ENCODE peak calls at places on chromosomes 16 and 17, in eight cellular contexts. One of them, this sample, is unnamed.

GRCh38 chr16:47196457-47196856 is 52.7 kb upstream of the NETO2 start:
- DNase-seq in left lung: no peak
- DNase-seq in aorta: no peak
- DNase-seq in A673: no peak
- DNase-seq in transverse colon: no peak
- DNase-seq in mesendoderm: no peak
- DNase-seq in tibial artery: no peak
- DNase-seq in small intestine: no peak
- DNase-seq in this sample: no peak

GRCh38 chr16:22423716-22424115 is 49.3 kb upstream of the CDR2 start:
- DNase-seq in left lung: no peak
- DNase-seq in aorta: no peak
- DNase-seq in A673: no peak
- DNase-seq in transverse colon: no peak
- DNase-seq in mesendoderm: no peak
- DNase-seq in tibial artery: no peak
- DNase-seq in small intestine: no peak
- DNase-seq in this sample: no peak

GRCh38 chr17:18002171-18002570 is 29.5 kb downstream of the DRC3 start:
- DNase-seq in left lung: no peak
- DNase-seq in aorta: no peak
- DNase-seq in A673: no peak
- DNase-seq in transverse colon: no peak
- DNase-seq in mesendoderm: no peak
- DNase-seq in tibial artery: no peak
- DNase-seq in small intestine: no peak
- DNase-seq in this sample: no peak

GRCh38 chr17:50205931-50206505 is 4.6 kb upstream of the COL1A1 start:
- DNase-seq in left lung: no peak
- DNase-seq in aorta: no peak
- DNase-seq in A673: no peak
- DNase-seq in transverse colon: no peak
- DNase-seq in mesendoderm: no peak
- DNase-seq in tibial artery: peak; percentile 48
- DNase-seq in small intestine: no peak
- DNase-seq in this sample: no peak

GRCh38 chr17:40460585-40460975 is 17.3 kb downstream of the IGFBP4 start:
- DNase-seq in left lung: no peak
- DNase-seq in aorta: no peak
- DNase-seq in A673: peak; percentile 47
- DNase-seq in transverse colon: no peak
- DNase-seq in mesendoderm: no peak
- DNase-seq in tibial artery: no peak
- DNase-seq in small intestine: no peak
- DNase-seq in this sample: no peak

GRCh38 chr17:65000798-65001197 is 55.7 kb downstream of the GNA13 start:
- DNase-seq in left lung: no peak
- DNase-seq in aorta: no peak
- DNase-seq in A673: no peak
- DNase-seq in transverse colon: no peak
- DNase-seq in mesendoderm: no peak
- DNase-seq in tibial artery: no peak
- DNase-seq in small intestine: no peak
- DNase-seq in this sample: no peak

GRCh38 chr17:20156196-20157077 is 147.3 kb downstream of the SPECC1 start:
- DNase-seq in left lung: peak; percentile 87
- DNase-seq in aorta: peak; percentile 62
- DNase-seq in A673: peak; percentile 9
- DNase-seq in transverse colon: peak; percentile 61
- DNase-seq in mesendoderm: peak; percentile 92
- DNase-seq in tibial artery: no peak
- DNase-seq in small intestine: peak; percentile 83
- DNase-seq in this sample: peak; percentile 53

GRCh38 chr17:43534909-43535308 is 11.2 kb downstream of the ETV4 start:
- DNase-seq in left lung: no peak
- DNase-seq in aorta: no peak
- DNase-seq in A673: no peak
- DNase-seq in transverse colon: no peak
- DNase-seq in mesendoderm: no peak
- DNase-seq in tibial artery: no peak
- DNase-seq in small intestine: no peak
- DNase-seq in this sample: no peak

GRCh38 chr16:22721497-22722100 is 92.4 kb upstream of the HS3ST2 start:
- DNase-seq in left lung: no peak
- DNase-seq in aorta: no peak
- DNase-seq in A673: no peak
- DNase-seq in transverse colon: no peak
- DNase-seq in mesendoderm: no peak
- DNase-seq in tibial artery: no peak
- DNase-seq in small intestine: no peak
- DNase-seq in this sample: no peak

GRCh38 chr16:24396350-24397271 is 140.5 kb downstream of the CACNG3 start:
- DNase-seq in left lung: no peak
- DNase-seq in aorta: no peak
- DNase-seq in A673: peak; percentile 56
- DNase-seq in transverse colon: no peak
- DNase-seq in mesendoderm: no peak
- DNase-seq in tibial artery: no peak
- DNase-seq in small intestine: no peak
- DNase-seq in this sample: no peak

GRCh38 chr17:42422412-42422957 is 571 bp downstream of the CAVIN1 start:
- DNase-seq in left lung: peak; percentile 85
- DNase-seq in aorta: peak; percentile 51
- DNase-seq in A673: no peak
- DNase-seq in transverse colon: no peak
- DNase-seq in mesendoderm: peak; percentile 68
- DNase-seq in tibial artery: peak; percentile 74
- DNase-seq in small intestine: peak; percentile 56
- DNase-seq in this sample: peak; percentile 60

GRCh38 chr17:83186226-83186625 is 106.8 kb downstream of the METRNL start:
- DNase-seq in left lung: peak; percentile 46
- DNase-seq in aorta: peak; percentile 44
- DNase-seq in A673: peak; percentile 30
- DNase-seq in transverse colon: no peak
- DNase-seq in mesendoderm: peak; percentile 15
- DNase-seq in tibial artery: peak; percentile 58
- DNase-seq in small intestine: no peak
- DNase-seq in this sample: peak; percentile 42

GRCh38 chr17:44220211-44221071 is 966 bp upstream of the UBTF start:
- DNase-seq in left lung: peak; percentile 89
- DNase-seq in aorta: peak; percentile 67
- DNase-seq in A673: peak; percentile 47
- DNase-seq in transverse colon: peak; percentile 42
- DNase-seq in mesendoderm: peak; percentile 59
- DNase-seq in tibial artery: peak; percentile 77
- DNase-seq in small intestine: peak; percentile 48
- DNase-seq in this sample: peak; percentile 64

GRCh38 chr16:6018848-6019489 is 921.4 kb upstream of the EEF2KMT start:
- DNase-seq in left lung: peak; percentile 64
- DNase-seq in aorta: no peak
- DNase-seq in A673: no peak
- DNase-seq in transverse colon: no peak
- DNase-seq in mesendoderm: peak; percentile 14
- DNase-seq in tibial artery: no peak
- DNase-seq in small intestine: no peak
- DNase-seq in this sample: no peak

GRCh38 chr16:69904495-69905170 is 46.5 kb upstream of the CLEC18A start:
- DNase-seq in left lung: no peak
- DNase-seq in aorta: no peak
- DNase-seq in A673: no peak
- DNase-seq in transverse colon: peak; percentile 41
- DNase-seq in mesendoderm: peak; percentile 29
- DNase-seq in tibial artery: peak; percentile 35
- DNase-seq in small intestine: peak; percentile 30
- DNase-seq in this sample: no peak

GRCh38 chr17:44967026-44967906 is 837 bp downstream of the C1QL1 start:
- DNase-seq in left lung: no peak
- DNase-seq in aorta: no peak
- DNase-seq in A673: no peak
- DNase-seq in transverse colon: no peak
- DNase-seq in mesendoderm: no peak
- DNase-seq in tibial artery: no peak
- DNase-seq in small intestine: no peak
- DNase-seq in this sample: no peak

GRCh38 chr16:1297413-1297773 is 12.0 kb upstream of the UBE2I start:
- DNase-seq in left lung: no peak
- DNase-seq in aorta: no peak
- DNase-seq in A673: no peak
- DNase-seq in transverse colon: no peak
- DNase-seq in mesendoderm: no peak
- DNase-seq in tibial artery: no peak
- DNase-seq in small intestine: no peak
- DNase-seq in this sample: no peak
- H3K27ac ChIP-seq in left lung: no peak overlapping the region
- H3K27ac ChIP-seq in aorta: no peak overlapping the region
- H3K27ac ChIP-seq in A673: no peak overlapping the region
- H3K27ac ChIP-seq in transverse colon: no peak overlapping the region
- H3K27ac ChIP-seq in mesendoderm: no peak overlapping the region
- H3K27ac ChIP-seq in tibial artery: no peak overlapping the region
- H3K27ac ChIP-seq in small intestine: peak overlapping the region; percentile 71
- H3K27ac ChIP-seq in this sample: peak overlapping the region; percentile 81

DNA sequence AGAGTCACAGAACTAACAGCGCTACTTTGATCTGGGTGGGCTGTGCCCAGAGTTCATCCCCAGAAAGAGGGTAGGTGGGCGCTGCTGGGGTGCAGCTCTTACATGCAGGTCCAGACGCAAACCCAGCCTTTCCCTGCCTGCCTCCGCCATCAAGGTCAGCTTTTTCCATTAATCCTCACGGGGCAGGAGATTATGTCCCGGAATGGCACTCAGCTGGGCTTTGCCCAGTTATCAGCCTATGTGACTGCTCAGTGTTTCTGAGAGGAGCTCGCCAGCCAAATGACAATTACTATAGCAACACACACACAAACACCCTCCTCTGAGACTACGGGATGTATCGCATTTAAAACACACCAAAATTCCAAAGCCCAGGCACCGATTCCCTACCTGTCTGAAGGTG is 20.1 kb downstream of the GLYR1 start:
- DNase-seq in left lung: no peak
- DNase-seq in aorta: no peak
- DNase-seq in A673: no peak
- DNase-seq in transverse colon: no peak
- DNase-seq in mesendoderm: no peak
- DNase-seq in tibial artery: no peak
- DNase-seq in small intestine: no peak
- DNase-seq in this sample: no peak
- H3K36me3 ChIP-seq in left lung: peaks cover 5% of the 10 kb centered on the region
- H3K36me3 ChIP-seq in aorta: peaks cover 11% of the 10 kb centered on the region
- H3K36me3 ChIP-seq in A673: peaks cover 72% of the 10 kb centered on the region
- H3K36me3 ChIP-seq in transverse colon: peaks cover 56% of the 10 kb centered on the region
- H3K36me3 ChIP-seq in mesendoderm: peaks cover 38% of the 10 kb centered on the region
- H3K36me3 ChIP-seq in tibial artery: peaks cover 100% of the 10 kb centered on the region
- H3K36me3 ChIP-seq in small intestine: peaks cover 31% of the 10 kb centered on the region
- H3K36me3 ChIP-seq in this sample: peaks cover 18% of the 10 kb centered on the region

GRCh38 chr17:73724341-73724740 is 80.1 kb upstream of the SDK2 start:
- DNase-seq in left lung: no peak
- DNase-seq in aorta: no peak
- DNase-seq in A673: no peak
- DNase-seq in transverse colon: no peak
- DNase-seq in mesendoderm: no peak
- DNase-seq in tibial artery: no peak
- DNase-seq in small intestine: no peak
- DNase-seq in this sample: no peak

GRCh38 chr17:73725794-73726193 is 81.5 kb upstream of the SDK2 start:
- DNase-seq in left lung: no peak
- DNase-seq in aorta: peak; percentile 29
- DNase-seq in A673: no peak
- DNase-seq in transverse colon: no peak
- DNase-seq in mesendoderm: no peak
- DNase-seq in tibial artery: no peak
- DNase-seq in small intestine: no peak
- DNase-seq in this sample: no peak

GRCh38 chr17:73722163-73722562 is 77.9 kb upstream of the SDK2 start:
- DNase-seq in left lung: no peak
- DNase-seq in aorta: no peak
- DNase-seq in A673: no peak
- DNase-seq in transverse colon: no peak
- DNase-seq in mesendoderm: peak; percentile 28
- DNase-seq in tibial artery: no peak
- DNase-seq in small intestine: no peak
- DNase-seq in this sample: no peak

GRCh38 chr17:73720187-73720834 is 76.1 kb upstream of the SDK2 start:
- DNase-seq in left lung: no peak
- DNase-seq in aorta: no peak
- DNase-seq in A673: no peak
- DNase-seq in transverse colon: no peak
- DNase-seq in mesendoderm: peak; percentile 54
- DNase-seq in tibial artery: no peak
- DNase-seq in small intestine: no peak
- DNase-seq in this sample: no peak

GRCh38 chr17:73723317-73723716 is 79.1 kb upstream of the SDK2 start:
- DNase-seq in left lung: no peak
- DNase-seq in aorta: no peak
- DNase-seq in A673: no peak
- DNase-seq in transverse colon: no peak
- DNase-seq in mesendoderm: no peak
- DNase-seq in tibial artery: no peak
- DNase-seq in small intestine: no peak
- DNase-seq in this sample: no peak
- H3K27me3 ChIP-seq in left lung: peaks cover 8% of the 10 kb centered on the region
- H3K27me3 ChIP-seq in aorta: no peaks in the 10 kb centered on the region
- H3K27me3 ChIP-seq in A673: peaks cover 3% of the 10 kb centered on the region
- H3K27me3 ChIP-seq in transverse colon: no peaks in the 10 kb centered on the region
- H3K27me3 ChIP-seq in mesendoderm: no peaks in the 10 kb centered on the region
- H3K27me3 ChIP-seq in tibial artery: no peaks in the 10 kb centered on the region
- H3K27me3 ChIP-seq in small intestine: no peaks in the 10 kb centered on the region
- H3K27me3 ChIP-seq in this sample: no peaks in the 10 kb centered on the region

DNA sequence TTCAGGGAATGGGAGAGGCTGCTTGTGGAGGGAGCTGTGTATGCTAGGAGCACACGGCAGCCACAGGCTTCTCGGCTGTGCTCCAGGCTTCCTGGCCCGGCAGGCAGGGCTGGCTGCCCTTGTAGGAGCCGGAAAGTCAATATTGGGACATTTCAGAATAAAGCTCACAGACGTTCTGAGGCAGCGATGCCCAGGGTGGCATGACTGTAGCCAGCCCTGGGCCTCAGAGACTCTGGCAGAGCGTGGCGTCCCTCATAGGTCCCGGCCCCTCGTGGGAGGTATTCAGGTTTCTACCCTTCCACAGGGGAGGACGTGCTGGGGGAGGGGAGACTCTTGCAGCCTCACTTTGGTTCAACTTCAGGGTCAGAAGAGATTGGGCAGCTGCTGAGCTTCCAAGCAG is 65.8 kb downstream of the BANP start:
- DNase-seq in left lung: no peak
- DNase-seq in aorta: no peak
- DNase-seq in A673: no peak
- DNase-seq in transverse colon: no peak
- DNase-seq in mesendoderm: no peak
- DNase-seq in tibial artery: peak; percentile 39
- DNase-seq in small intestine: no peak
- DNase-seq in this sample: no peak
- H3K27ac ChIP-seq in left lung: no peak overlapping the region
- H3K27ac ChIP-seq in aorta: no peak overlapping the region
- H3K27ac ChIP-seq in A673: no peak overlapping the region
- H3K27ac ChIP-seq in transverse colon: no peak overlapping the region
- H3K27ac ChIP-seq in mesendoderm: no peak overlapping the region
- H3K27ac ChIP-seq in tibial artery: no peak overlapping the region
- H3K27ac ChIP-seq in small intestine: no peak overlapping the region
- H3K27ac ChIP-seq in this sample: no peak overlapping the region